ENCODE peak calls at places on chromosomes 7 and 10, in ten cellular contexts. One of them, this sample, is unnamed.

GRCh38 chr10:13388478-13388877 is 40.4 kb upstream of the SEPHS1 start:
- DNase-seq in vagina: no peak
- DNase-seq in lower lobe of right lung: no peak
- DNase-seq in pancreas: no peak
- DNase-seq in AG04450: no peak
- DNase-seq in tibial artery: no peak
- DNase-seq in breast epithelium: no peak
- DNase-seq in thoracic aorta: no peak
- DNase-seq in psoas muscle: no peak
- DNase-seq in uterus: no peak
- DNase-seq in this sample: no peak

GRCh38 chr10:49837096-49837495 is 75.0 kb upstream of the OGDHL start:
- DNase-seq in pancreas: no peak
- DNase-seq in uterus: no peak
- DNase-seq in breast epithelium: no peak
- DNase-seq in AG04450: no peak
- DNase-seq in psoas muscle: no peak
- DNase-seq in lower lobe of right lung: no peak
- DNase-seq in thoracic aorta: no peak
- DNase-seq in tibial artery: no peak
- DNase-seq in vagina: no peak
- DNase-seq in this sample: no peak

GRCh38 chr10:56633876-56634452 is 272.9 kb upstream of the ZWINT start:
- DNase-seq in vagina: no peak
- DNase-seq in lower lobe of right lung: no peak
- DNase-seq in tibial artery: no peak
- DNase-seq in psoas muscle: no peak
- DNase-seq in thoracic aorta: no peak
- DNase-seq in AG04450: no peak
- DNase-seq in pancreas: no peak
- DNase-seq in uterus: no peak
- DNase-seq in breast epithelium: no peak
- DNase-seq in this sample: no peak

GRCh38 chr7:39934132-39934531 is 15.9 kb upstream of the CDK13 start:
- DNase-seq in thoracic aorta: no peak
- DNase-seq in vagina: no peak
- DNase-seq in AG04450: no peak
- DNase-seq in tibial artery: no peak
- DNase-seq in lower lobe of right lung: no peak
- DNase-seq in pancreas: no peak
- DNase-seq in psoas muscle: no peak
- DNase-seq in uterus: no peak
- DNase-seq in breast epithelium: no peak
- DNase-seq in this sample: no peak

GRCh38 chr7:42869131-42870020 is 42.5 kb downstream of the C7orf25 start:
- DNase-seq in psoas muscle: no peak
- DNase-seq in lower lobe of right lung: no peak
- DNase-seq in tibial artery: no peak
- DNase-seq in vagina: no peak
- DNase-seq in AG04450: no peak
- DNase-seq in pancreas: no peak
- DNase-seq in thoracic aorta: no peak
- DNase-seq in breast epithelium: no peak
- DNase-seq in uterus: no peak
- DNase-seq in this sample: no peak

GRCh38 chr10:118816471-118817168 is 61.9 kb upstream of the CACUL1 start:
- DNase-seq in vagina: no peak
- DNase-seq in thoracic aorta: no peak
- DNase-seq in AG04450: no peak
- DNase-seq in pancreas: no peak
- DNase-seq in tibial artery: peak; percentile 38
- DNase-seq in lower lobe of right lung: no peak
- DNase-seq in breast epithelium: no peak
- DNase-seq in uterus: no peak
- DNase-seq in psoas muscle: no peak
- DNase-seq in this sample: no peak

GRCh38 chr7:148699024-148699771 is 495 bp downstream of the CUL1 start:
- DNase-seq in AG04450: no peak
- DNase-seq in thoracic aorta: no peak
- DNase-seq in uterus: peak; percentile 38
- DNase-seq in tibial artery: peak; percentile 80
- DNase-seq in vagina: no peak
- DNase-seq in breast epithelium: peak; percentile 19
- DNase-seq in pancreas: peak; percentile 37
- DNase-seq in lower lobe of right lung: peak; percentile 82
- DNase-seq in psoas muscle: peak; percentile 83
- DNase-seq in this sample: peak; percentile 24

GRCh38 chr10:73999703-74000102 is 1.8 kb downstream of the VCL start:
- DNase-seq in lower lobe of right lung: no peak
- DNase-seq in thoracic aorta: no peak
- DNase-seq in tibial artery: no peak
- DNase-seq in psoas muscle: no peak
- DNase-seq in pancreas: no peak
- DNase-seq in vagina: no peak
- DNase-seq in AG04450: no peak
- DNase-seq in breast epithelium: no peak
- DNase-seq in uterus: no peak
- DNase-seq in this sample: no peak

GRCh38 chr7:2508327-2509231 is 11.0 kb upstream of the LFNG start:
- DNase-seq in psoas muscle: peak; percentile 86
- DNase-seq in tibial artery: no peak
- DNase-seq in uterus: no peak
- DNase-seq in breast epithelium: peak; percentile 71
- DNase-seq in thoracic aorta: no peak
- DNase-seq in lower lobe of right lung: peak; percentile 86
- DNase-seq in pancreas: no peak
- DNase-seq in AG04450: no peak
- DNase-seq in vagina: no peak
- DNase-seq in this sample: no peak

GRCh38 chr10:15744217-15744865 is 24.6 kb upstream of the ITGA8 start:
- DNase-seq in AG04450: no peak
- DNase-seq in breast epithelium: no peak
- DNase-seq in psoas muscle: no peak
- DNase-seq in vagina: no peak
- DNase-seq in pancreas: no peak
- DNase-seq in thoracic aorta: no peak
- DNase-seq in uterus: peak; percentile 42
- DNase-seq in tibial artery: no peak
- DNase-seq in lower lobe of right lung: no peak
- DNase-seq in this sample: no peak

GRCh38 chr10:72106896-72107295 is 18.5 kb upstream of the SPOCK2 start:
- DNase-seq in vagina: no peak
- DNase-seq in thoracic aorta: no peak
- DNase-seq in breast epithelium: no peak
- DNase-seq in uterus: no peak
- DNase-seq in tibial artery: no peak
- DNase-seq in AG04450: no peak
- DNase-seq in psoas muscle: no peak
- DNase-seq in pancreas: no peak
- DNase-seq in lower lobe of right lung: no peak
- DNase-seq in this sample: no peak

GRCh38 chr10:72105098-72105475 is 16.7 kb upstream of the SPOCK2 start:
- DNase-seq in vagina: no peak
- DNase-seq in uterus: no peak
- DNase-seq in tibial artery: no peak
- DNase-seq in breast epithelium: no peak
- DNase-seq in psoas muscle: no peak
- DNase-seq in thoracic aorta: no peak
- DNase-seq in AG04450: no peak
- DNase-seq in lower lobe of right lung: no peak
- DNase-seq in pancreas: no peak
- DNase-seq in this sample: no peak

GRCh38 chr10:72105675-72106074 is 17.3 kb upstream of the SPOCK2 start:
- DNase-seq in pancreas: no peak
- DNase-seq in AG04450: no peak
- DNase-seq in tibial artery: no peak
- DNase-seq in vagina: no peak
- DNase-seq in thoracic aorta: no peak
- DNase-seq in lower lobe of right lung: no peak
- DNase-seq in breast epithelium: no peak
- DNase-seq in uterus: no peak
- DNase-seq in psoas muscle: no peak
- DNase-seq in this sample: no peak

GRCh38 chr10:72107325-72108003 is 19.1 kb upstream of the SPOCK2 start:
- DNase-seq in breast epithelium: no peak
- DNase-seq in psoas muscle: no peak
- DNase-seq in AG04450: no peak
- DNase-seq in uterus: no peak
- DNase-seq in tibial artery: no peak
- DNase-seq in thoracic aorta: no peak
- DNase-seq in pancreas: no peak
- DNase-seq in vagina: no peak
- DNase-seq in lower lobe of right lung: no peak
- DNase-seq in this sample: no peak

DNA sequence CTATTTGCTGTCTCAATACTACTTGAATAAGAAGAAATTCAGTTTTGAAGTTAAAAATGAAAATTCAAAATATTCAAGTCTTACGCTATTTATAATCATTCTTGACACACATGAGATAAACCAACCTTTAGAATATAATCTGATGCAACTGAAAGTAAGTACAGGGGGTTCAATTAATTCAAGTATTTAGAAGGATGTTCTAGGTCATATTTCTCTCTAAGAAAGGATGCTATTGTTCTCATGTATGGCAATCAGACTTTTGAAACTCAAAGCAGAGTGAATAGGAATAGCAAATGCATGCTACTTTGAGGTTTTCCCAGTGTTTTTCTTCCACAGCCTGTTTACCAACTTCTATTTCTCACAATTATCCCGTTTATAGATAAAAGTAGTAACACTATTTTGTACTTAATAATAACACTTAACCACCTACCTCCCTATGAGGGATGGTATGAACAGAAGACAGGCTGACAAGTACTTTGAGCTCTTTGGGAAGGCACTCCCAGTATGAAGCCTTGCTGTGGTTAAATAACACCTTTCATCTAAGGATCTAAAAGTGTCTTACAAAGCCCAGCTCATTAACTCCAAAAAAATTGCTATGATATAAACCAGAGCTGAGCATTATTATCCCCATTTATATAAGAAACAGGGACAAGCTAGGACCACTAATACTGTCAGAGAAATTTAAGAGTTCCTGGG is 18.0 kb upstream of the SPOCK2 start:
- DNase-seq in breast epithelium: no peak
- DNase-seq in tibial artery: no peak
- DNase-seq in psoas muscle: no peak
- DNase-seq in pancreas: no peak
- DNase-seq in lower lobe of right lung: no peak
- DNase-seq in vagina: no peak
- DNase-seq in uterus: no peak
- DNase-seq in AG04450: no peak
- DNase-seq in thoracic aorta: no peak
- DNase-seq in this sample: no peak
- H3K27ac ChIP-seq in breast epithelium: no peak overlapping the region
- H3K27ac ChIP-seq in tibial artery: no peak overlapping the region
- H3K27ac ChIP-seq in psoas muscle: no peak overlapping the region
- H3K27ac ChIP-seq in pancreas: no peak overlapping the region
- H3K27ac ChIP-seq in lower lobe of right lung: no peak overlapping the region
- H3K27ac ChIP-seq in vagina: no peak overlapping the region
- H3K27ac ChIP-seq in uterus: peak overlapping the region; percentile 48
- H3K27ac ChIP-seq in AG04450: no peak overlapping the region
- H3K27ac ChIP-seq in thoracic aorta: peak overlapping the region; percentile 72
- H3K27ac ChIP-seq in this sample: peak overlapping the region; percentile 57

DNA sequence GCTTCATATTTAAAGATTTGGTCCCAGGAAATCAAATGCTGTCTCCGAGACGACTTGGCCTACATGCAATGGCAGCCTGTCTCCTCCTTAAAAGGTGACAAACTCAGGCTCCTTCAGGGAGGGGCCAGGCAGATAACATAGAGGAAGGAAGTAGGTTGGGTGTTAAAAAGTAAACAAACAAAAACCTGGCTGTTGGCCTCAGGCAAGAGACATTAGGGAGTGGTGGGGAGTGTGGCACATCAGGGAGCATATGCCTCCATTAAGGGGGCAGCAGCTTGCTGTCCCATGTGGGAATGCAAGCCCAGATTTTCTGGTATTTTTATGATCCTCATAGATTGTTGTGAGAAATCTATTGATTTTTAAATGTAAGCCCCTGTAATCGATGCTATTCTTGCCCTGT is 48.6 kb upstream of the SAMD8 start:
- DNase-seq in thoracic aorta: no peak
- DNase-seq in tibial artery: no peak
- DNase-seq in lower lobe of right lung: no peak
- DNase-seq in breast epithelium: no peak
- DNase-seq in psoas muscle: no peak
- DNase-seq in pancreas: no peak
- DNase-seq in AG04450: no peak
- DNase-seq in uterus: no peak
- DNase-seq in vagina: no peak
- DNase-seq in this sample: no peak
- TF ChIP-seq CTCF in thoracic aorta: no peak
- TF ChIP-seq CTCF in tibial artery: no peak
- TF ChIP-seq CTCF in lower lobe of right lung: no peak
- TF ChIP-seq CTCF in breast epithelium: no peak
- TF ChIP-seq CTCF in psoas muscle: no peak
- TF ChIP-seq CTCF in pancreas: no peak
- TF ChIP-seq CTCF in AG04450: no peak
- TF ChIP-seq CTCF in uterus: no peak
- TF ChIP-seq CTCF in vagina: no peak
- TF ChIP-seq CTCF in this sample: no peak

DNA sequence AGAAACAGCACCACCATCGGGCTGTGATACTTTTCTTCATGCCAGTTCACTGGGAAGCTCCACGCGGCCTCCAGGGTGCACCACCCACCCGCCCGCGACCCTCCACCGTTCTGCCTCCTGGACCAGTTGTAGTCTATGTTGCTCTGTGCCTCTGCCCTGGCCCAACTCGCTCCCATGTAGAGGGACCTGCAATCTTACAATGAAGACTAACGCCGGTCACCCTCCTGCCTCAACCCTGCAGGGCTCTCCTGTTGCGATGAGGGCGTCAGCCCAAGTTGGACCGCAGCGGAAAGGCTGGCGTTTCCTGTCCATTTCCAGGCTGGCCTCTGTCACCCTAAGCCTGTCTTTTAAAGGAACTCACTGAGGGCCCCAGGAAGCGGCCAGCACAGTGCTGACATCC is 34.9 kb downstream of the IL15RA start:
- DNase-seq in vagina: no peak
- DNase-seq in breast epithelium: no peak
- DNase-seq in lower lobe of right lung: peak; percentile 70
- DNase-seq in AG04450: no peak
- DNase-seq in tibial artery: peak; percentile 80
- DNase-seq in uterus: peak; percentile 57
- DNase-seq in psoas muscle: peak; percentile 75
- DNase-seq in pancreas: no peak
- DNase-seq in thoracic aorta: no peak
- DNase-seq in this sample: no peak
- H3K27ac ChIP-seq in vagina: peak overlapping the region; percentile 83
- H3K27ac ChIP-seq in breast epithelium: peak overlapping the region; percentile 50
- H3K27ac ChIP-seq in lower lobe of right lung: peak overlapping the region; percentile 78
- H3K27ac ChIP-seq in AG04450: no peak overlapping the region
- H3K27ac ChIP-seq in tibial artery: peak overlapping the region; percentile 82
- H3K27ac ChIP-seq in uterus: peak overlapping the region; percentile 98
- H3K27ac ChIP-seq in psoas muscle: peak overlapping the region; percentile 53
- H3K27ac ChIP-seq in pancreas: no peak overlapping the region
- H3K27ac ChIP-seq in thoracic aorta: peak overlapping the region; percentile 99
- H3K27ac ChIP-seq in this sample: peak overlapping the region; percentile 35

DNA sequence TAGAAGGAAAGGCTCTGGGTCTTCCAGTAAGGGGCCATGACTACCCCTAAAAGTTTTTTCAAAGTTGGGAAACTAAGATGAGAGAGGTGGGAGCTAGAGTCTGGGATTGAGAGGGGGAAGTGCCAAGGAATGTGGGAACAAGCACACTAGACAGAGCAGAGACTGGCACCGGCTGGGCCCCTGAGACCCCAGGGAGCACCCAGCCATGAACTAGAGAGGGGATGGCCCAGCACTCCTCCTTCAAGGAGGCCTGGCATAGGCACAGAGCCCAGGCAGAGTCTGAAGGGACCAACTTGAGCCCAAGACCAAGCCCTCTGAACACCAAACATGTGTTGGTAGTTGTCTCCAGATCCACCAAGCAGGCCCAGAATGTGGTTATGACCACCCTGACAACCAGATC is 119.0 kb downstream of the GRID1 start:
- DNase-seq in breast epithelium: no peak
- DNase-seq in tibial artery: no peak
- DNase-seq in lower lobe of right lung: no peak
- DNase-seq in uterus: no peak
- DNase-seq in pancreas: no peak
- DNase-seq in vagina: no peak
- DNase-seq in psoas muscle: no peak
- DNase-seq in thoracic aorta: no peak
- DNase-seq in AG04450: no peak
- DNase-seq in this sample: peak; percentile 15
- TF ChIP-seq CTCF in breast epithelium: no peak
- TF ChIP-seq CTCF in tibial artery: no peak
- TF ChIP-seq CTCF in lower lobe of right lung: no peak
- TF ChIP-seq CTCF in uterus: no peak
- TF ChIP-seq CTCF in pancreas: no peak
- TF ChIP-seq CTCF in vagina: no peak
- TF ChIP-seq CTCF in psoas muscle: no peak
- TF ChIP-seq CTCF in thoracic aorta: no peak
- TF ChIP-seq CTCF in AG04450: no peak
- TF ChIP-seq CTCF in this sample: no peak